ENCODE peak calls at places on chromosomes 11 and 22, in five cellular contexts. C, W, L, D and H are unnamed samples.

GRCh38 chr22:23068832-23069385 is 1.4 kb upstream of the GNAZ start:
- DNase-seq in C (no peak), W (peak; percentile 29), L (no peak), D (no peak), H (no peak)

GRCh38 chr11:10329356-10329755 is 24.5 kb downstream of the ADM start:
- DNase-seq in C (no peak), W (no peak), L (no peak), D (peak; percentile 11), H (no peak)

GRCh38 chr11:11850668-11851067 is 8.9 kb downstream of the USP47 start:
- DNase-seq in C (no peak), W (no peak), L (no peak), D (no peak), H (no peak)

GRCh38 chr11:131640320-131640719 is 269.9 kb downstream of the NTM start:
- DNase-seq in C (no peak), W (no peak), L (no peak), D (no peak), H (no peak)

GRCh38 chr11:67345949-67346819 is 7.2 kb downstream of the POLD4 start:
- DNase-seq in C (peak; percentile 82), W (no peak), L (no peak), D (peak; percentile 82), H (peak; percentile 80)

GRCh38 chr11:17386331-17387084 is 2.0 kb downstream of the KCNJ11 start:
- DNase-seq in C (peak; percentile 51), W (peak; percentile 69), L (peak; percentile 76), D (peak; percentile 61), H (no peak)

GRCh38 chr11:12376259-12376971 is 956 bp upstream of the PARVA start:
- DNase-seq in C (peak; percentile 90), W (no peak), L (no peak), D (peak; percentile 85), H (no peak)

GRCh38 chr11:115869780-115870431 is 365.7 kb upstream of the CADM1 start:
- DNase-seq in C (peak; percentile 3), W (no peak), L (peak; percentile 58), D (peak; percentile 3), H (no peak)

GRCh38 chr11:107457205-107457557 is 444 bp downstream of the CWF19L2 start:
- DNase-seq in C (peak; percentile 9), W (no peak), L (no peak), D (no peak), H (no peak)

GRCh38 chr11:59555601-59556114 is 44.3 kb downstream of the OR4D9 start:
- DNase-seq in C (no peak), W (no peak), L (no peak), D (no peak), H (no peak)

GRCh38 chr22:44340271-44341239 is 27.8 kb upstream of the SHISAL1 start:
- DNase-seq in C (no peak), W (peak; percentile 65), L (no peak), D (no peak), H (no peak)

GRCh38 chr11:2586091-2586792 is 113.6 kb downstream of the KCNQ1OT1 start:
- DNase-seq in C (no peak), W (peak; percentile 31), L (peak; percentile 2), D (no peak), H (no peak)

GRCh38 chr11:31995525-31996123 is 95.2 kb upstream of the RCN1 start:
- DNase-seq in C (peak; percentile 14), W (no peak), L (no peak), D (peak; percentile 11), H (peak; percentile 4)

GRCh38 chr11:29482510-29482909 is 534.3 kb downstream of the KCNA4 start:
- DNase-seq in C (no peak), W (no peak), L (peak; percentile 4), D (no peak), H (no peak)

GRCh38 chr11:73493838-73494598 is 103.9 kb downstream of the FAM168A start:
- DNase-seq in C (peak; percentile 87), W (no peak), L (no peak), D (peak; percentile 97), H (no peak)

GRCh38 chr22:17369553-17370035 is 334 bp downstream of the CECR2 start:
- DNase-seq in C (peak; percentile 43), W (no peak), L (peak; percentile 70), D (peak; percentile 52), H (no peak)

GRCh38 chr11:70897429-70897828 is 354.9 kb downstream of the SHANK2 start:
- DNase-seq in C (no peak), W (no peak), L (no peak), D (no peak), H (no peak)

GRCh38 chr22:17861909-17862308 is 87.6 kb upstream of the BID start:
- DNase-seq in C (no peak), W (no peak), L (no peak), D (no peak), H (no peak)

GRCh38 chr11:28108909-28109308 is 721 bp downstream of the METTL15 start:
- DNase-seq in C (no peak), W (no peak), L (no peak), D (no peak), H (no peak)

GRCh38 chr11:28107331-28107725 is 628 bp downstream of the KIF18A start:
- DNase-seq in C (no peak), W (no peak), L (peak; percentile 13), D (peak; percentile 64), H (no peak)

GRCh38 chr11:28105869-28106268 is 2.1 kb downstream of the KIF18A start:
- DNase-seq in C (no peak), W (no peak), L (no peak), D (no peak), H (no peak)

GRCh38 chr11:28106351-28107043 is 1.5 kb downstream of the KIF18A start:
- DNase-seq in C (no peak), W (no peak), L (no peak), D (no peak), H (no peak)

DNA sequence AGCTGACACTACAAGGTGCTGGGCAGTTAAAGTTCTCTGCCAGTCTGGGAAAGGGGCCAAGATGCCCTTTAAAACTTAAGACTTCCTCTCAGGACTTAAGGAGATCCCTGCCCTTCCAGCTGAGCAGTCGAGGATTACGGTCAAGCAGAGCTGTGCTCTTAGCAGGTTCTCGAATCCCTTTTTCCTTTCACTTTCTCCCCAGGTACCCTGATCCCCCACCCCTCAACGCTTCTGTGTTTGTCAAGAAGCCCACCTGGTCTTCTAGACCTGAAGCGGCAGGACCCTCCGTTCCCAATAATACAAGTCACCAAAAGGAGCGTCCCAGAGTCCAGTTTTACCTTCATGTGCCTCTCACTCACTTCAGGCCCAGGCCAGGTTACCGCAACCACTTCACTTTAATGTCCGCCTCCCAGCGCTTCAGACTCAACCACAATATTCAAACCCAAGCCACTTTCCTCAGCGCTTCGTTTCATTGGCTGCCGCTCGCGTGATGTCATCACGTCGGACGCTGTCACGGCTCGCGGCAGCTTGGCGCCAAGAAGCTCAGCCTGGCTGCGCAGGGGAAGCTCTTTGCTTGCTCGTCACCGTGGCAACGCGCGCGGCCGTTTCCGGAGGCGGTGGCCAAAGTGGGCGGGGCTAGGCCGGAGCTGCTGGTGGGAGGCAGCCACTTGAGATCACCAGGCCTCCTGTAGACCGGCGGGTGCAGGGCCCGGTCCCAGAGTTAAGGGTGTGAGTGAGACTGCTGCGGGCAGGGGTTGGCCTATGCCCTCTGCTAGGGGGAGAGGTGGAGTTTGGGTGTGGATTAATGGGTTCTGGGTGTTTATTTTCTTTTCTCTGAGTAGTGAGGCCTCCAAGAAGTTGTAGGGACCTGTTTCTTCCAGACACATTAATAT is at the start of the genes KIF18A and METTL15:
- DNase-seq in C (peak; percentile 100), W (peak; percentile 100), L (peak; percentile 100), D (peak; percentile 99), H (peak; percentile 99)
- TF ChIP-seq CTCF in C (no peak), W (no peak), L (no peak), D (peak; percentile 2), H (no peak)

DNA sequence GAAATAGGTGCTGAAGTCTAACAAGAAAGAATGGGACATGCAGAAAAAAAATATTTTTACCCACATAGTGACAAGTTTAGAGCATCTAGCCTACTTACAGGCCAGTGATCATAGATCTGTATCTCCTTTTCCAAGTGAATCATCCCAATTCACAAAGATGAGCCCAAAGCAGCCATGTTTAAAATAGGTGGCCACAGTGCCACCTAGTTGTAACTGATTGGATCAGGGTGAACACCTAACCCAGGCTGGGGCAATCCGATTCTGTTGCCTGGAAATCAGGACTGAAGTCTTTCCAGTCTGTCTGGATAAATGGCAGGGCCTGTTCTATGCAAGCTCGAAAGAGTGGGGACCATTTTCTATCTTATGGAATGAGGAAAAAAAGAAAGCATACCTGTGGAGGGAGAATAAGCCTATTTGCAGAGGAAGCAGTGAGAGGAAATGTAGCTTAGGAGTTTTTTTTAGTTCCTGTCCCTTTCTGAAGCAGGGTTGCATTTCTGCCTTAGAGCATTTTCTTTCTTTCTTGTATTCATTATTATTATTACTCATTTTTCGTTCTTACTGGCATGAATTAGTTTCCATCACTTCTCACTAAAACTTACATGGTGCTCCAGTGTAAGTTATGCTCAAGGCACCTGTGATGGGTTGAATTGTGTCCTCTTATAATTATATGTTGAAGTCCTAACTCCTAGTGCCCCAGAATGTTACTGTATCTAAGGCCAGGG is 113.2 kb upstream of the RAG2 start:
- DNase-seq in C (no peak), W (no peak), L (no peak), D (no peak), H (no peak)
- TF ChIP-seq CTCF in C (no peak), W (no peak), L (no peak), D (no peak), H (no peak)

DNA sequence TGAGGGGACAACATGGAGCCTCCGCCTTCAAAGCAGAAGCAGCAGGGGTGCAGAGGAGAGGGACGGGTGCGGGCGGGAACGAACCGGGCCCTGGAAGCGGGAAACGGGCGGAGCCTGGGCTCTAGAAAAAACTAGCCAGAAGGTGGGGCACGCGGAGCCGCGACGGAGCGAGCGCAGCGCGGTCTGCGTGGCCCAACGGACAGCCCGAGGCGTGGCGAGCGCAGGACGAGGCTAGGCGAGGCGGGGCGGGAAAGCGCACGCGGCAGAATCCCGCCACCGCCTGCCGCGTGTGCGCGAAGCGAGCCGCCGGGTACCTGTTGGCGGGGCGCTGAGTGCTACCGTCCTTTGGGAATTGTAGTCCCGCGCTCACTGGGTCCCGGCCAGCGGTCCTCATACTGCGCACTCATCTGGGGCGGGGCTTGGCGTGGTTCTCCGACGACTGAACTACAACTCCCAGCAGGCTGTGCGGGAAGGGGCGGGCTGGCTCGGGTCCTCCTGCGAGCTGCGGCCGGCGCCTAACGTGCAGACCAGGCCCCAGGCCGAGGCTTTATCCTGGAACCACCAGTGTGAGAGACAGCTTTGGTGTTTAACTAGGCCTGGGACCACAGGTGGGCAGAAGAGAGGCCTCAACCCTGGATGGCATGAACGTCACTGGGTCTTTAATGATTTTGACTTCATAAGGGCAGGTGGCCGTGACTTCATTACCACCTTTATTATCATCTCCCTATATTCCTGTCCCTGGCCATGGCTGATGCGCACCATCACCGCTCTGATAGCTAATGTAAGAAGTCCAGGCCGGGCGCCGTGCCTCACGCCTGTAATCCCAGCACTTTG is at the start of gene ATL3:
- DNase-seq in C (peak; percentile 97), W (peak; percentile 98), L (peak; percentile 94), D (peak; percentile 97), H (peak; percentile 79)
- TF ChIP-seq CTCF in C (no peak), W (no peak), L (no peak), D (no peak), H (peak; percentile 7)

DNA sequence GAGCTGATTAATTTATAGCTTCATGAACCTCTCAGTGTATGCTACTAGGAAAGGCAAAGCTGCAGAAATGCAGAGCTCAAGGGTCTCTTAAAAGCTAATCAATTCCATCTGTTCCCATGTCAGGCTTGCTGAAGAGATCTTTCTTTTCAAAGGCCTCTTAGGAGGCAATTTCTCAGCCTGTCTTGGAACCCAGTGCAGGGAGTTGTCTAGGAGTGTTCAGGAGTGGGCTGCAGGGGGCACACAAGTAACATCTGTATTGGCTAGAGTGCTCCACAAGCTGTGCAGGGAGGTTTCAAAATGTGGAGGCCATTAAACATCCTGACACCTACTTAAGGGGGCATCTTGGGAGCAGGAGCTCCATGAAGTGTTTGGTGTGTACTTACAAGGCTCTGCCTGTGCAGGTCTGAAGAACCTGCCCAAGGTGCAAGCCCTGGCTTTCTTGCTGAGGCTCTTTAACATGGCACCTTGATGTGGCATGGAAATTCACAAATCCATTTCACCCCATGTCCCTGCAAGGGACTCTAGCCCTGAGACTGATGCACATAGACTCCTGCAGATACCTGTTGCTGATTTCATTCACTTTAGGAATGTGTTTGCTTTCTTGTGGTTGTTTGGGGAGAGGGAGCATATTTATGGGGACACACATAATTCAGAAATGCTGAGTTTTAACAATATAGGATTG is 134.7 kb downstream of the ME3 start:
- DNase-seq in C (peak; percentile 52), W (no peak), L (peak; percentile 10), D (peak; percentile 47), H (no peak)
- TF ChIP-seq CTCF in C (peak; percentile 39), W (no peak), L (no peak), D (no peak), H (peak; percentile 7)